ENCODE peak calls at places on chromosomes 7 and 10, in four cellular contexts. U, X, B and R are unnamed samples.

GRCh38 chr10:64396105-64396504 is 874.9 kb downstream of the REEP3 start:
- DNase-seq in B (peak; percentile 93), U (peak; percentile 58), X (no peak), R (peak; percentile 76)

GRCh38 chr7:136517971-136518370 is 350.5 kb upstream of the CHRM2 start:
- DNase-seq in X (no peak), B (no peak), U (no peak), R (no peak)

GRCh38 chr7:5586963-5587348 is 163.3 kb upstream of the TNRC18 start:
- DNase-seq in X (no peak), B (no peak), U (no peak), R (no peak)

GRCh38 chr7:36546331-36546730 is 156.7 kb downstream of the ANLN start:
- DNase-seq in B (no peak), X (no peak), U (no peak), R (no peak)

GRCh38 chr10:114350751-114351150 is 53.6 kb downstream of the AFAP1L2 start:
- DNase-seq in U (no peak), X (no peak), B (no peak), R (no peak)

GRCh38 chr7:130961128-130961601 is 227.2 kb upstream of the KLF14 start:
- DNase-seq in X (no peak), B (no peak), U (peak; percentile 70), R (peak; percentile 76)

GRCh38 chr10:113115534-113115933 is 165.5 kb downstream of the TCF7L2 start:
- DNase-seq in B (no peak), X (no peak), U (no peak), R (no peak)

GRCh38 chr7:98802088-98802780 is 67.6 kb downstream of the TMEM130 start:
- DNase-seq in U (peak; percentile 68), X (peak; percentile 98), B (peak; percentile 85), R (peak; percentile 78)

GRCh38 chr10:115566867-115567266 is 473.7 kb downstream of the ATRNL1 start:
- DNase-seq in X (peak; percentile 92), U (no peak), B (no peak), R (no peak)

GRCh38 chr10:118401708-118402107 is 59.6 kb upstream of the FAM204A start:
- DNase-seq in B (no peak), X (no peak), U (no peak), R (no peak)

GRCh38 chr10:117165557-117166419 is 27.7 kb upstream of the VAX1 start:
- DNase-seq in U (peak; percentile 49), X (no peak), B (peak; percentile 89), R (no peak)

GRCh38 chr7:100691676-100692577 is 2.1 kb downstream of the GIGYF1 start:
- DNase-seq in B (peak; percentile 92), X (peak; percentile 79), U (peak; percentile 70), R (peak; percentile 56)

GRCh38 chr10:98445200-98445812 is 1.4 kb downstream of the HPS1 start:
- DNase-seq in B (no peak), U (no peak), X (no peak), R (no peak)